ENCODE peak calls at places on chromosomes 4 and X, in four cellular contexts. One of them, this sample, is unnamed. For H3K4me1, the result is how much of the 10 kb centered on the place peaks cover.

GRCh38 chr4:103008875-103009729 is 10.4 kb downstream of the SLC9B1 start:
- DNase-seq in GM12878: peak
- DNase-seq in H1: no peak
- DNase-seq in HepG2: peak
- DNase-seq in this sample: peak

GRCh38 chr4:40850496-40850895 is 100.7 kb downstream of the NSUN7 start:
- DNase-seq in GM12878: no peak
- DNase-seq in H1: no peak
- DNase-seq in HepG2: no peak
- DNase-seq in this sample: no peak

GRCh38 chr4:2042207-2042946 is 16.8 kb upstream of the NAT8L start:
- DNase-seq in GM12878: no peak
- DNase-seq in H1: no peak
- DNase-seq in HepG2: no peak
- DNase-seq in this sample: no peak

GRCh38 chr4:52914051-52914605 is 52.0 kb downstream of the RASL11B start:
- DNase-seq in GM12878: no peak
- DNase-seq in H1: no peak
- DNase-seq in HepG2: peak
- DNase-seq in this sample: no peak

GRCh38 chr4:188113156-188113555 is 3.8 kb upstream of the TRIML2 start:
- DNase-seq in GM12878: no peak
- DNase-seq in H1: no peak
- DNase-seq in HepG2: no peak
- DNase-seq in this sample: no peak

GRCh38 chr4:112085156-112086035 is 59.9 kb upstream of the FAM241A start:
- DNase-seq in GM12878: no peak
- DNase-seq in H1: no peak
- DNase-seq in HepG2: no peak
- DNase-seq in this sample: no peak

GRCh38 chr4:184763150-184763780 is 29.4 kb upstream of the CENPU start:
- DNase-seq in GM12878: no peak
- DNase-seq in H1: no peak
- DNase-seq in HepG2: no peak
- DNase-seq in this sample: no peak

GRCh38 chr4:88356771-88357170 is 21.9 kb upstream of the HERC6 start:
- DNase-seq in GM12878: no peak
- DNase-seq in H1: no peak
- DNase-seq in HepG2: no peak
- DNase-seq in this sample: no peak

GRCh38 chrX:10259716-10260115 is 102.9 kb downstream of the CLCN4 start:
- DNase-seq in GM12878: no peak
- DNase-seq in H1: no peak
- DNase-seq in HepG2: no peak
- DNase-seq in this sample: no peak

GRCh38 chr4:127868196-127868595 is 12.5 kb upstream of the PLK4 start:
- DNase-seq in GM12878: no peak
- DNase-seq in H1: no peak
- DNase-seq in HepG2: no peak
- DNase-seq in this sample: no peak

GRCh38 chr4:6118201-6118600 is 82.1 kb downstream of the JAKMIP1 start:
- DNase-seq in GM12878: no peak
- DNase-seq in H1: no peak
- DNase-seq in HepG2: no peak
- DNase-seq in this sample: no peak
- TF ChIP-seq ZNF274 in GM12878: no peak
- TF ChIP-seq ZNF274 in H1: no peak
- TF ChIP-seq ZNF274 in HepG2: no peak
- TF ChIP-seq ZNF274 in this sample: no peak

GRCh38 chr4:23171971-23172370 is 479.2 kb downstream of the GBA3 start:
- DNase-seq in GM12878: no peak
- DNase-seq in H1: no peak
- DNase-seq in HepG2: no peak
- DNase-seq in this sample: no peak
- H3K4me1 ChIP-seq in GM12878: under half
- H3K4me1 ChIP-seq in H1: under half
- H3K4me1 ChIP-seq in HepG2: under half
- H3K4me1 ChIP-seq in this sample: under half

GRCh38 chr4:81060587-81061339 is 30.3 kb downstream of the BMP3 start:
- DNase-seq in GM12878: no peak
- DNase-seq in H1: no peak
- DNase-seq in HepG2: no peak
- DNase-seq in this sample: no peak
- TF ChIP-seq SUZ12 in GM12878: no peak
- TF ChIP-seq SUZ12 in H1: no peak
- TF ChIP-seq SUZ12 in HepG2: no peak
- TF ChIP-seq SUZ12 in this sample: no peak

DNA sequence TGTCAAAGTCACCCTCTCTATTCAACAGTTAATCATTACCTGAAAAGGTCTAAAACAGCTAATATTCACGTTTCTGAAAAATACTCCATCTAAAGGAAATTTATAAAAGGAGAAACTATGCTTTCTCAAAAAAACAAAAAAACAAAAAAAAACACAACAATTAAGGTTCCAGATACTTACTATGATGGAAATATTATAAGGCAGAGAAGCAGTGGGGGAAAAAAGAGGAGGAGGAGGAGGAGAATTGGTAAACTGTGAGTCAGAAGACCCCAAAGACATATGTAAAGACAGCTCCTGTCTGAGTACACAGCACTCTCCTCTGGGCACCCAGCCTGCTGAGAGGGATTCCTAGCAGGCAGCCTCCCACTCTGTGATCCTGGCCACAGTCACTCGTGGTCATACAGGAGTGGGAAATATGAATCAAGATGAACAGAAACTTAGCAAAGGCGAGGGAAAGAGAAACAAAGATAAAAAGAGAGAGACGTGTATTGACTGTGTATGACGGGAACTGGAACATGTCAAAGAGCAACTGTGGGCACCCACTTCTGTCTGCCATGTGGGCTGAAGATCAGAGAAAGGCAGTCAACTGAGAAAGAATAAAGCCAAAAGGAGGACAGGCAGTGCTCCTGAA is 12.5 kb downstream of the KLHL15 start:
- DNase-seq in GM12878: peak
- DNase-seq in H1: no peak
- DNase-seq in HepG2: no peak
- DNase-seq in this sample: no peak
- TF ChIP-seq ZNF274 in GM12878: no peak
- TF ChIP-seq ZNF274 in H1: no peak
- TF ChIP-seq ZNF274 in HepG2: no peak
- TF ChIP-seq ZNF274 in this sample: no peak

DNA sequence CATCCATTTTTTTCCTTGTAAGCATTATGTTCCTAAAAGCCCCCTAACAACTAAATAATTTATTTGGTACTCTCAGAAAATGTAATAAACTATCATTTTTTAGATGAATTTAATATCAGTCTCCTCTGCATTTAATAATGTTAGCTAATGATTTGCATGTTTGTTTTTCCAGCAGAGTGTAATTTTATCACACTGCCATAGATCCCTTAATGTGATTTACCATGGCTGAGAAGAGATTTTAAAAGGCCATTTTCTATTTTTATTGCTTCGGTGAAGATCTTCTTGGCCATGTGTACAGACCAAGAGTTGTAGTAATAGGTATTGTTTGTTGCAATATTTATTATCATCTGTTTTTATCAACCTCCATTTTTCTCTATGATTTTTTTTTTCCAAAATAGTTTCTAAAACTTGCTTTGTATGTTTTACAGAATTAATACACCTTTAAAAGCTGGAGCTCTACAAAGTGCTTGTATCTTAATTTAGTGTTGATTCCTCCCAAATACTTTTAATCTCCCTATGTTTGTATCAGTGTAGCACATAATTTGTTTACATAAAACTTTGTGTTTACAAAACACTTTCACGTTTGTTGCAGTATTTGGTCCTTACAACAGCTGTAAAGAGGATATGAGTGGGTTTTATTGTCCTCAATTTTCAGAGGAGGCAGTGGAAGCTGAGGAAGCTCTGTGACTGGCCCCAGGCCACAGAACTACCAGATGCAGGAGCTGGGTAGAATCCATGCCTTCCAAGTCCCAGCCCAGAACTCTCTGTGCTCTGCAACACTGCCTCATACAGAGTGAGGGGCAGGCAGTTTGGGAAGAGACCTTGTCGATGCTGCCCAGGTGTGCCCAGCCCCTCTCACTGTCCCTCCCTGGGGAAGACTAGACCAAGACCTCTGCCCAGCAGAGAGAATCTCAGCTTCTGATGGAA is 58.1 kb downstream of the FAM114A1 start:
- DNase-seq in GM12878: no peak
- DNase-seq in H1: no peak
- DNase-seq in HepG2: no peak
- DNase-seq in this sample: no peak
- H3K4me1 ChIP-seq in GM12878: under half
- H3K4me1 ChIP-seq in H1: under half
- H3K4me1 ChIP-seq in HepG2: under half
- H3K4me1 ChIP-seq in this sample: under half

GRCh38 chr4:139666735-139667266 is 1.2 kb downstream of the MGST2 start:
- DNase-seq in GM12878: no peak
- DNase-seq in H1: no peak
- DNase-seq in HepG2: peak
- DNase-seq in this sample: no peak
- TF ChIP-seq SUZ12 in GM12878: no peak
- TF ChIP-seq SUZ12 in H1: no peak
- TF ChIP-seq SUZ12 in HepG2: no peak
- TF ChIP-seq SUZ12 in this sample: no peak

This sample was measured in NT2/D1.